ENCODE peak calls at places on chromosome 22, in four cellular contexts. One of them, this sample, is unnamed.

GRCh38 chr22:25235547-25236290 is 16.3 kb downstream of the CRYBB2 start:
- DNase-seq in brain microvascular endothelial cell: peak
- DNase-seq in BJ: no peak
- DNase-seq in breast epithelium: peak
- DNase-seq in this sample: peak

GRCh38 chr22:48705917-48706605 is 1121.6 kb downstream of the BRD1 start:
- DNase-seq in brain microvascular endothelial cell: no peak
- DNase-seq in BJ: no peak
- DNase-seq in breast epithelium: no peak
- DNase-seq in this sample: no peak

GRCh38 chr22:49015993-49016908 is 811.4 kb downstream of the BRD1 start:
- DNase-seq in brain microvascular endothelial cell: no peak
- DNase-seq in BJ: no peak
- DNase-seq in breast epithelium: peak
- DNase-seq in this sample: peak

GRCh38 chr22:39985383-39986045 is 9.2 kb upstream of the FAM83F start:
- DNase-seq in brain microvascular endothelial cell: no peak
- DNase-seq in BJ: no peak
- DNase-seq in breast epithelium: no peak
- DNase-seq in this sample: no peak

GRCh38 chr22:44990810-44991209 is 19.0 kb downstream of the PHF21B start:
- DNase-seq in brain microvascular endothelial cell: no peak
- DNase-seq in BJ: no peak
- DNase-seq in breast epithelium: no peak
- DNase-seq in this sample: no peak

GRCh38 chr22:48869161-48869560 is 958.5 kb downstream of the BRD1 start:
- DNase-seq in brain microvascular endothelial cell: no peak
- DNase-seq in BJ: no peak
- DNase-seq in breast epithelium: no peak
- DNase-seq in this sample: no peak

GRCh38 chr22:39290724-39291161 is 28.7 kb downstream of the RPL3 start:
- DNase-seq in brain microvascular endothelial cell: peak
- DNase-seq in BJ: no peak
- DNase-seq in breast epithelium: peak
- DNase-seq in this sample: peak

GRCh38 chr22:39242389-39242808 is 2.4 kb downstream of the PDGFB start:
- DNase-seq in brain microvascular endothelial cell: no peak
- DNase-seq in BJ: no peak
- DNase-seq in breast epithelium: no peak
- DNase-seq in this sample: no peak

GRCh38 chr22:50261615-50262459 is at the start of gene MAPK12:
- DNase-seq in brain microvascular endothelial cell: no peak
- DNase-seq in BJ: no peak
- DNase-seq in breast epithelium: no peak
- DNase-seq in this sample: no peak

GRCh38 chr22:25759825-25760231 is 17.8 kb downstream of the MYO18B start:
- DNase-seq in brain microvascular endothelial cell: peak
- DNase-seq in BJ: peak
- DNase-seq in breast epithelium: no peak
- DNase-seq in this sample: no peak

GRCh38 chr22:50250555-50251471 is at the start of gene HDAC10:
- DNase-seq in brain microvascular endothelial cell: peak
- DNase-seq in BJ: no peak
- DNase-seq in breast epithelium: no peak
- DNase-seq in this sample: no peak

GRCh38 chr22:22355233-22355834 is 110.7 kb downstream of the VPREB1 start:
- DNase-seq in brain microvascular endothelial cell: no peak
- DNase-seq in BJ: no peak
- DNase-seq in breast epithelium: no peak
- DNase-seq in this sample: no peak

GRCh38 chr22:17119481-17120202 is 1.5 kb downstream of the TMEM121B start:
- DNase-seq in brain microvascular endothelial cell: no peak
- DNase-seq in BJ: no peak
- DNase-seq in breast epithelium: no peak
- DNase-seq in this sample: no peak

GRCh38 chr22:44666207-44666585 is 35.8 kb upstream of the PRR5 start:
- DNase-seq in brain microvascular endothelial cell: no peak
- DNase-seq in BJ: no peak
- DNase-seq in breast epithelium: no peak
- DNase-seq in this sample: no peak

GRCh38 chr22:49889071-49889470 is 29.2 kb downstream of the ALG12 start:
- DNase-seq in brain microvascular endothelial cell: no peak
- DNase-seq in BJ: no peak
- DNase-seq in breast epithelium: no peak
- DNase-seq in this sample: no peak

GRCh38 chr22:39686776-39687525 is 116.4 kb downstream of the CACNA1I start:
- DNase-seq in brain microvascular endothelial cell: no peak
- DNase-seq in BJ: no peak
- DNase-seq in breast epithelium: no peak
- DNase-seq in this sample: no peak

GRCh38 chr22:44347098-44347497 is 34.3 kb upstream of the SHISAL1 start:
- DNase-seq in brain microvascular endothelial cell: peak
- DNase-seq in BJ: no peak
- DNase-seq in breast epithelium: no peak
- DNase-seq in this sample: no peak

GRCh38 chr22:31680764-31681624 is 19.0 kb upstream of the PISD start:
- DNase-seq in brain microvascular endothelial cell: peak
- DNase-seq in BJ: peak
- DNase-seq in breast epithelium: no peak
- DNase-seq in this sample: no peak

GRCh38 chr22:48452766-48453165 is 1374.9 kb downstream of the BRD1 start:
- DNase-seq in brain microvascular endothelial cell: no peak
- DNase-seq in BJ: no peak
- DNase-seq in breast epithelium: no peak
- DNase-seq in this sample: no peak

GRCh38 chr22:40552070-40552469 is 84.4 kb downstream of the MRTFA start:
- DNase-seq in brain microvascular endothelial cell: no peak
- DNase-seq in BJ: no peak
- DNase-seq in breast epithelium: no peak
- DNase-seq in this sample: no peak

GRCh38 chr22:47813661-47814060 is 1051.2 kb downstream of the TBC1D22A start:
- DNase-seq in brain microvascular endothelial cell: no peak
- DNase-seq in BJ: no peak
- DNase-seq in breast epithelium: no peak
- DNase-seq in this sample: no peak

GRCh38 chr22:30572840-30573593 is 1.4 kb downstream of the GAL3ST1 start:
- DNase-seq in brain microvascular endothelial cell: no peak
- DNase-seq in BJ: no peak
- DNase-seq in breast epithelium: no peak
- DNase-seq in this sample: no peak

GRCh38 chr22:19055801-19056200 is 66.4 kb downstream of the DGCR2 start:
- DNase-seq in brain microvascular endothelial cell: no peak
- DNase-seq in BJ: no peak
- DNase-seq in breast epithelium: no peak
- DNase-seq in this sample: no peak

GRCh38 chr22:25668437-25668836 is 73.6 kb upstream of the MYO18B start:
- DNase-seq in brain microvascular endothelial cell: no peak
- DNase-seq in BJ: no peak
- DNase-seq in breast epithelium: no peak
- DNase-seq in this sample: no peak

GRCh38 chr22:50626856-50627451 is 998 bp downstream of the ARSA start:
- DNase-seq in brain microvascular endothelial cell: no peak
- DNase-seq in BJ: no peak
- DNase-seq in breast epithelium: no peak
- DNase-seq in this sample: no peak

GRCh38 chr22:45240137-45240809 is 421 bp downstream of the KIAA0930 start:
- DNase-seq in brain microvascular endothelial cell: no peak
- DNase-seq in BJ: no peak
- DNase-seq in breast epithelium: no peak
- DNase-seq in this sample: no peak

GRCh38 chr22:31579835-31580242 is 82.2 kb downstream of the PISD start:
- DNase-seq in brain microvascular endothelial cell: no peak
- DNase-seq in BJ: no peak
- DNase-seq in breast epithelium: no peak
- DNase-seq in this sample: no peak

GRCh38 chr22:35172452-35172851 is 84.8 kb upstream of the HMGXB4 start:
- DNase-seq in brain microvascular endothelial cell: no peak
- DNase-seq in BJ: no peak
- DNase-seq in breast epithelium: no peak
- DNase-seq in this sample: no peak

GRCh38 chr22:26471522-26471921 is 12.1 kb downstream of the HPS4 start:
- DNase-seq in brain microvascular endothelial cell: peak
- DNase-seq in BJ: peak
- DNase-seq in breast epithelium: no peak
- DNase-seq in this sample: no peak

GRCh38 chr22:47287516-47287915 is 525.1 kb downstream of the TBC1D22A start:
- DNase-seq in brain microvascular endothelial cell: no peak
- DNase-seq in BJ: no peak
- DNase-seq in breast epithelium: no peak
- DNase-seq in this sample: no peak

DNA sequence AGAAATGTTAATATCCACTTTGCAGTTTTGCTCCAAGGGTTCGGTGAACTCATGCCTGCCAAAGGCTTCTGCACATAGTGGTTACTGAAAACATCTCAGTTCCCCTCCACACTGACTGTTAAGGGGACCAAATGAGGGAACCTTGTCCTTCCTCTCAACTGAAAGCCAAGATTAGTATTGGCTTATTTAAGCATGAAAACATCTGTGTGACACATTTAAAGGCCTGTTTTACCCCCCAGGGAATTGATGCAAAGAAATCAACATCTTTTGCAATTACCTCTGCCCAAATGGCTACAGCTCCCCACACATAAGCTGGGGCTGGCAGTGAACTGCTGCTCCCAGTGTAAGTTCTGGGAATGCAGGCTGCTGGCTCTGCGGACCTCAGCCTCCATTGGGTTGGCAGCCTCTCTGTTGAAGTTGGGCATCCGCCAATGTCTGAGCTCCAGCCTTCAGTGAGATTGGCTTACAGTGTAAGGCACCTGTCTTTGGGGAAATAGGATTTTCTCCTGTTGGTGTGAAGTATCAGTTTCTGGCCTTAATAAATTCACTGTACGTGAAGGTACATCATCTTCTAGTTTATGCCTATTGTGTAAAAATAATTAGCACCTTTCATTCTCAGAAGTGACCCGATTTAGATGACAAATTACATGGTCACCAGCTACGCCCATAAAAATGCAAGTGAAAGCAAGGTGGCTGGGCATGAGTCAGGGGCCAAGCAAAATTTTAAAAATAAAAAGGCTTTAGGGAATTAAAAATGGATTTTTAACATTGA is 213.4 kb upstream of the SYN3 start:
- DNase-seq in brain microvascular endothelial cell: peak
- DNase-seq in BJ: no peak
- DNase-seq in breast epithelium: no peak
- DNase-seq in this sample: no peak
- TF ChIP-seq CTCF in brain microvascular endothelial cell: no peak
- TF ChIP-seq CTCF in BJ: no peak
- TF ChIP-seq CTCF in breast epithelium: no peak
- TF ChIP-seq CTCF in this sample: no peak

DNA sequence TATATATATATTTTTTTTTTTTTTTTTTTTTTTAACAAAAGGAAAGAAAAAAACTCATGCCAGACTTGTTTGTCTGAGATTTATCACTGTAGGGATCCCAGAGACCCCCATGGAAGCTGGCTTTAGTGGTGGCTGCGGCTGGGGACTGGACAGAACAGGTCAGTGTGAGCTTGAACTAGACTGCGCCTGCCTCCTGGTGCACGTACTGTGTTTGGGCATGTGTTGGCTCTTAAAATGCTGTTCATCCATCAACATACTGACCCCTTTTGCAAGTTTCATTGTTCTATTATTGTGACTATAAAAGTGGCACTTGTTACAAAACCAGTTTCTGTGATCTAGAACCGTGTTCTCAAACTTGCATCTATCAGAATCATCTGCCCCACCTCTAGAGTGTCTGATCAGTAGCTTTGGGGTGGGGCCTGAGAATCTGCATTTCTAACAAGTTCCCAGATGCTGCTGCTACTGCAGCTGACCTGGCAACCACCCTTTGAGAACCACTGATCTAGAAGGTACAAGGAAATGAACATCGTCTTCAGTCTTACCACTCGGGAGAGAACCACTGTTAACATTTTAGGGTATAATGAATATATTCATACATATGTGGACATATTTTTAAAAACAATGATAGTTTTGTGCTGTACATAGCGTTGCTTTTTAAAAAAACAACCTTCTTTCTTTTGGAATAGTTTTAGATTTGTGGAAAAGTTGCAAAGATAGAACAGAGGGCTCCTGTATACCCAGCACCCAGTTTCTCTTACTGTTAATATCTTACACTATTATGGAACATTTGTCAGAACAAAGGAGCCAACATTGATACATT is 54.0 kb downstream of the ZNRF3 start:
- DNase-seq in brain microvascular endothelial cell: no peak
- DNase-seq in BJ: no peak
- DNase-seq in breast epithelium: no peak
- DNase-seq in this sample: no peak
- TF ChIP-seq CTCF in brain microvascular endothelial cell: no peak
- TF ChIP-seq CTCF in BJ: no peak
- TF ChIP-seq CTCF in breast epithelium: no peak
- TF ChIP-seq CTCF in this sample: no peak

GRCh38 chr22:29481265-29482000 is 1.4 kb downstream of the NEFH start:
- DNase-seq in brain microvascular endothelial cell: no peak
- DNase-seq in BJ: no peak
- DNase-seq in breast epithelium: no peak
- DNase-seq in this sample: no peak
- TF ChIP-seq CTCF in brain microvascular endothelial cell: no peak
- TF ChIP-seq CTCF in BJ: no peak
- TF ChIP-seq CTCF in breast epithelium: no peak
- TF ChIP-seq CTCF in this sample: no peak

GRCh38 chr22:42171946-42172345 is 41.3 kb upstream of the CYP2D6 start:
- DNase-seq in brain microvascular endothelial cell: no peak
- DNase-seq in BJ: no peak
- DNase-seq in breast epithelium: no peak
- DNase-seq in this sample: no peak

GRCh38 chr22:42172385-42173172 is 42.0 kb upstream of the CYP2D6 start:
- DNase-seq in brain microvascular endothelial cell: no peak
- DNase-seq in BJ: no peak
- DNase-seq in breast epithelium: no peak
- DNase-seq in this sample: no peak

GRCh38 chr22:42169055-42169469 is 38.5 kb upstream of the CYP2D6 start:
- DNase-seq in brain microvascular endothelial cell: peak
- DNase-seq in BJ: no peak
- DNase-seq in breast epithelium: peak
- DNase-seq in this sample: peak

GRCh38 chr22:42171417-42171816 is 40.8 kb upstream of the CYP2D6 start:
- DNase-seq in brain microvascular endothelial cell: no peak
- DNase-seq in BJ: no peak
- DNase-seq in breast epithelium: no peak
- DNase-seq in this sample: no peak

DNA sequence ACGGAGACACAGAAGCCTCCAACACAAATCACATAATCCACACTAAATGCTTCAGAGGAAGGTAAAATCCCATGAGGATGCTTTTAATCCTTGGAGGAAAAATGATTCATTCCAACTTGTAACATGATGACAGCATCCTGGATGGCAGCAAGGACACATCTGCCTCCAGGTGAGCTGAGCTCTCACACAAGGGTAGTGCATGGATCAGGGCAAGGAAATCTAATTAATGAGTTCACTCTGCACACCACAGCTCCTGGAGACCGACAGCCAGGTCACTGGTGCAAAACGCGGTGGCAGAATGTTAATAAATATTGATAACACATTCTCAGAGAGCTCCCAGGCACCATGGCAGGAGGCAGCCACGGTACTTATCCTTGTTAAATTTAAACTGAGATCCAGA is 40.3 kb upstream of the CYP2D6 start:
- DNase-seq in brain microvascular endothelial cell: no peak
- DNase-seq in BJ: no peak
- DNase-seq in breast epithelium: no peak
- DNase-seq in this sample: no peak
- TF ChIP-seq CTCF in brain microvascular endothelial cell: no peak
- TF ChIP-seq CTCF in BJ: no peak
- TF ChIP-seq CTCF in breast epithelium: no peak
- TF ChIP-seq CTCF in this sample: no peak

GRCh38 chr22:24178502-24179440 is 2.5 kb upstream of the SUSD2 start:
- DNase-seq in brain microvascular endothelial cell: no peak
- DNase-seq in BJ: no peak
- DNase-seq in breast epithelium: no peak
- DNase-seq in this sample: no peak
- TF ChIP-seq CTCF in brain microvascular endothelial cell: peak
- TF ChIP-seq CTCF in BJ: peak
- TF ChIP-seq CTCF in breast epithelium: peak
- TF ChIP-seq CTCF in this sample: no peak

This sample was measured in omental fat pad.